ENCODE peak calls at places on chromosomes 1 and 21, in eight cellular contexts. Z, W, R, H, I, P, T and A are unnamed samples.

GRCh38 chr1:237565236-237565635 is 325.5 kb downstream of the ZP4 start:
- DNase-seq in Z (no peak), W (no peak), R (no peak), H (no peak), I (no peak), P (no peak), T (no peak), A (no peak)

GRCh38 chr1:51504806-51505525 is 14.1 kb downstream of the EPS15 start:
- DNase-seq in Z (no peak), W (no peak), R (peak), H (no peak), I (no peak), P (no peak), T (no peak), A (peak)

GRCh38 chr1:190286111-190286510 is 191.6 kb downstream of the BRINP3 start:
- DNase-seq in Z (no peak), W (no peak), R (no peak), H (no peak), I (no peak), P (no peak), T (no peak), A (no peak)

GRCh38 chr21:36654341-36654740 is 44.6 kb upstream of the SIM2 start:
- DNase-seq in Z (no peak), W (peak), R (no peak), H (no peak), I (no peak), P (no peak), T (no peak), A (no peak)

GRCh38 chr1:177429234-177429633 is 258.5 kb downstream of the BRINP2 start:
- DNase-seq in Z (no peak), W (no peak), R (no peak), H (no peak), I (no peak), P (no peak), T (no peak), A (no peak)

GRCh38 chr1:39051956-39052355 is 25.8 kb downstream of the NDUFS5 start:
- DNase-seq in Z (no peak), W (no peak), R (no peak), H (no peak), I (no peak), P (no peak), T (no peak), A (no peak)

GRCh38 chr1:188778578-188778977 is 1699.1 kb downstream of the BRINP3 start:
- DNase-seq in Z (peak), W (no peak), R (no peak), H (no peak), I (no peak), P (no peak), T (no peak), A (no peak)

GRCh38 chr1:43363283-43363934 is 4.4 kb downstream of the ELOVL1 start:
- DNase-seq in Z (no peak), W (no peak), R (no peak), H (no peak), I (no peak), P (no peak), T (no peak), A (no peak)

GRCh38 chr1:15765495-15766194 is 7.0 kb downstream of the FBLIM1 start:
- DNase-seq in Z (peak), W (no peak), R (no peak), H (no peak), I (no peak), P (no peak), T (peak), A (peak)

GRCh38 chr1:115929846-115930245 is 46.5 kb upstream of the SLC22A15 start:
- DNase-seq in Z (peak), W (no peak), R (no peak), H (no peak), I (peak), P (no peak), T (peak), A (no peak)

GRCh38 chr1:236394905-236395779 is 1.1 kb downstream of the EDARADD start:
- DNase-seq in Z (no peak), W (no peak), R (peak), H (peak), I (peak), P (peak), T (peak), A (peak)

GRCh38 chr21:21163904-21164303 is 165.7 kb downstream of the NCAM2 start:
- DNase-seq in Z (peak), W (no peak), R (no peak), H (peak), I (peak), P (no peak), T (peak), A (peak)

GRCh38 chr1:150578278-150579109 is 916 bp downstream of the MCL1 start:
- DNase-seq in Z (peak), W (no peak), R (peak), H (peak), I (peak), P (no peak), T (peak), A (peak)

GRCh38 chr1:14626869-14627607 is 28.6 kb downstream of the KAZN start:
- DNase-seq in Z (peak), W (no peak), R (peak), H (peak), I (no peak), P (peak), T (peak), A (peak)

GRCh38 chr1:14625587-14626447 is 27.3 kb downstream of the KAZN start:
- DNase-seq in Z (no peak), W (no peak), R (no peak), H (no peak), I (no peak), P (no peak), T (no peak), A (no peak)

GRCh38 chr1:14617791-14618190 is 19.3 kb downstream of the KAZN start:
- DNase-seq in Z (no peak), W (no peak), R (no peak), H (no peak), I (no peak), P (no peak), T (no peak), A (no peak)

GRCh38 chr1:14627608-14628489 is 29.4 kb downstream of the KAZN start:
- DNase-seq in Z (no peak), W (no peak), R (no peak), H (no peak), I (no peak), P (peak), T (no peak), A (no peak)

GRCh38 chr1:14623090-14623489 is 24.6 kb downstream of the KAZN start:
- DNase-seq in Z (no peak), W (no peak), R (no peak), H (no peak), I (no peak), P (no peak), T (no peak), A (no peak)
- TF ChIP-seq CTCF in Z (no peak), W (no peak), R (no peak), H (no peak), I (no peak), P (no peak), T (no peak), A (no peak)

GRCh38 chr1:19662313-19662712 is 2.4 kb upstream of the HTR6 start:
- DNase-seq in Z (no peak), W (no peak), R (no peak), H (no peak), I (no peak), P (no peak), T (no peak), A (no peak)

GRCh38 chr1:19666139-19666465 is 1.4 kb downstream of the HTR6 start:
- DNase-seq in Z (no peak), W (no peak), R (no peak), H (no peak), I (no peak), P (no peak), T (no peak), A (no peak)

GRCh38 chr1:19664453-19665043 is at the start of gene HTR6:
- DNase-seq in Z (no peak), W (no peak), R (peak), H (no peak), I (no peak), P (no peak), T (peak), A (peak)

GRCh38 chr1:19665044-19665455 is 375 bp downstream of the HTR6 start:
- DNase-seq in Z (no peak), W (no peak), R (no peak), H (no peak), I (no peak), P (no peak), T (no peak), A (no peak)

DNA sequence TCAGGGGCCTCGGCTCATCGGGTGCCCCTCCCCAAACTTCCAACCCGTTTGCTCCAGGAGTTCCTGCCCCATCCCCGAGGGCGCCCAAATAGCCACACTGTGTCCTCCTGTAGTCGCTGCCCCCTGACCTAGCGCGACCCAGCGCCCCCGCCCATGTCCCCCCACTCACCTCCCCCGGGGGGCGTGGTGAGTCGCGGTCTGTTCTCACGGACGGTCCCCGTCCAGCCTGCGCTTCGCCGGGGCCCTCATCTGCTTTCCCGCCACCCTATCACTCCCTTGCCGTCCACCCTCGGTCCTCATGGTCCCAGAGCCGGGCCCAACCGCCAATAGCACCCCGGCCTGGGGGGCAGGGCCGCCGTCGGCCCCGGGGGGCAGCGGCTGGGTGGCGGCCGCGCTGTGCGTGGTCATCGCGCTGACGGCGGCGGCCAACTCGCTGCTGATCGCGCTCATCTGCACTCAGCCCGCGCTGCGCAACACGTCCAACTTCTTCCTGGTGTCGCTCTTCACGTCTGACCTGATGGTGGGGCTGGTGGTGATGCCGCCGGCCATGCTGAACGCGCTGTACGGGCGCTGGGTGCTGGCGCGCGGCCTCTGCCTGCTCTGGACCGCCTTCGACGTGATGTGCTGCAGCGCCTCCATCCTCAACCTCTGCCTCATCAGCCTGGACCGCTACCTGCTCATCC is 922 bp downstream of the HTR6 start:
- DNase-seq in Z (no peak), W (no peak), R (no peak), H (no peak), I (no peak), P (no peak), T (no peak), A (no peak)
- H3K4me3 ChIP-seq in Z (no peak), W (peak), R (peak), H (no peak), I (peak), P (no peak), T (no peak), A (peak)

GRCh38 chr1:209554761-209555611 is 28.5 kb upstream of the CAMK1G start:
- DNase-seq in Z (no peak), W (no peak), R (no peak), H (no peak), I (no peak), P (no peak), T (no peak), A (peak)
- TF ChIP-seq CTCF in Z (no peak), W (no peak), R (no peak), H (peak), I (peak), P (no peak), T (no peak), A (no peak)

DNA sequence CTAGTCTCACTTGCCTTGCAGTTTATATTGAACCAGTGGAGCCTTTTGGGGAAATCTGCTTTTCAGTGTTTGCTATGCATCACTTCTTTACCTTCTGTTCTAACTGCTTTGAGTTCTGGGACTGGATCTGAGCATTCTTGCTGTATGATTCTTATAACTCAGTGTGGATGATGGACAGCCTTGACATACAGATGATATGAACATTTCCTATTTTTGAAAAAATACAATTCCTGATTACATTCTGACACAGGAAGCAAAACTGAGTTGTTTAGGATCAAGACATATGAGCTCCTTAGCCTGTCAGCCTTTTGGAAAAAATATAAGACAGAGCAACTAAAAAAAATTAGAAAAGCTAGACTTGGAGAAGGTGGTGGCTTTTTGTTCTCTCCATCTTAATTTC is 115.3 kb downstream of the DISP1 start:
- DNase-seq in Z (no peak), W (no peak), R (no peak), H (no peak), I (no peak), P (no peak), T (no peak), A (no peak)
- H3K4me3 ChIP-seq in Z (no peak), W (no peak), R (no peak), H (no peak), I (no peak), P (no peak), T (no peak), A (no peak)

GRCh38 chr1:185998391-185998790 is 264.2 kb downstream of the HMCN1 start:
- DNase-seq in Z (no peak), W (no peak), R (no peak), H (no peak), I (peak), P (no peak), T (no peak), A (no peak)
- TF ChIP-seq CTCF in Z (no peak), W (no peak), R (no peak), H (no peak), I (peak), P (no peak), T (no peak), A (no peak)